ENCODE peak calls at places on chromosomes 11 and 22, in nine cellular contexts. One of them, this sample, is unnamed.
A peak's percentile ranks its signal among the peaks of the same experiment; 100 is the strongest.

GRCh38 chr11:69344570-69345145 is 50.7 kb downstream of the MYEOV start:
- DNase-seq in HepG2: no peak
- DNase-seq in pancreas: no peak
- DNase-seq in Karpas-422: no peak
- DNase-seq in naive thymus-derived CD4-positive, alpha-beta T cell: peak; percentile 12
- DNase-seq in psoas muscle: no peak
- DNase-seq in PC-3: no peak
- DNase-seq in small intestine: no peak
- DNase-seq in adrenal gland: no peak
- DNase-seq in this sample: no peak

GRCh38 chr11:18455686-18456372 is at the start of gene LDHAL6A:
- DNase-seq in small intestine: no peak
- DNase-seq in naive thymus-derived CD4-positive, alpha-beta T cell: no peak
- DNase-seq in Karpas-422: no peak
- DNase-seq in pancreas: no peak
- DNase-seq in adrenal gland: no peak
- DNase-seq in PC-3: no peak
- DNase-seq in HepG2: no peak
- DNase-seq in psoas muscle: no peak
- DNase-seq in this sample: no peak

GRCh38 chr11:76668362-76669155 is 2.0 kb downstream of the LRRC32 start:
- DNase-seq in adrenal gland: peak; percentile 4
- DNase-seq in HepG2: no peak
- DNase-seq in naive thymus-derived CD4-positive, alpha-beta T cell: no peak
- DNase-seq in Karpas-422: no peak
- DNase-seq in small intestine: no peak
- DNase-seq in pancreas: no peak
- DNase-seq in PC-3: no peak
- DNase-seq in psoas muscle: peak; percentile 39
- DNase-seq in this sample: no peak

GRCh38 chr11:70124321-70125061 is 46.4 kb downstream of the ANO1 start:
- DNase-seq in pancreas: no peak
- DNase-seq in HepG2: no peak
- DNase-seq in Karpas-422: no peak
- DNase-seq in PC-3: no peak
- DNase-seq in psoas muscle: no peak
- DNase-seq in small intestine: no peak
- DNase-seq in adrenal gland: no peak
- DNase-seq in naive thymus-derived CD4-positive, alpha-beta T cell: no peak
- DNase-seq in this sample: no peak

GRCh38 chr11:107576497-107577086 is 11.1 kb upstream of the ALKBH8 start:
- DNase-seq in HepG2: peak; percentile 19
- DNase-seq in naive thymus-derived CD4-positive, alpha-beta T cell: no peak
- DNase-seq in pancreas: no peak
- DNase-seq in PC-3: peak; percentile 87
- DNase-seq in Karpas-422: peak; percentile 90
- DNase-seq in small intestine: peak; percentile 25
- DNase-seq in adrenal gland: peak; percentile 58
- DNase-seq in psoas muscle: peak; percentile 56
- DNase-seq in this sample: peak; percentile 54

GRCh38 chr22:46581580-46582244 is 38.5 kb upstream of the GRAMD4 start:
- DNase-seq in Karpas-422: no peak
- DNase-seq in pancreas: no peak
- DNase-seq in naive thymus-derived CD4-positive, alpha-beta T cell: no peak
- DNase-seq in PC-3: no peak
- DNase-seq in adrenal gland: peak; percentile 10
- DNase-seq in small intestine: peak; percentile 44
- DNase-seq in HepG2: no peak
- DNase-seq in psoas muscle: peak; percentile 75
- DNase-seq in this sample: no peak

GRCh38 chr11:96306933-96307747 is 35.9 kb downstream of the MAML2 start:
- DNase-seq in PC-3: peak; percentile 100
- DNase-seq in HepG2: peak; percentile 81
- DNase-seq in naive thymus-derived CD4-positive, alpha-beta T cell: no peak
- DNase-seq in small intestine: peak; percentile 98
- DNase-seq in psoas muscle: peak; percentile 59
- DNase-seq in adrenal gland: peak; percentile 93
- DNase-seq in Karpas-422: no peak
- DNase-seq in pancreas: peak; percentile 82
- DNase-seq in this sample: peak; percentile 39

GRCh38 chr11:96309001-96309642 is 33.9 kb downstream of the MAML2 start:
- DNase-seq in PC-3: peak; percentile 65
- DNase-seq in Karpas-422: no peak
- DNase-seq in psoas muscle: no peak
- DNase-seq in adrenal gland: no peak
- DNase-seq in pancreas: no peak
- DNase-seq in naive thymus-derived CD4-positive, alpha-beta T cell: no peak
- DNase-seq in small intestine: no peak
- DNase-seq in HepG2: no peak
- DNase-seq in this sample: no peak

GRCh38 chr11:32586576-32587190 is 3.1 kb downstream of the EIF3M start:
- DNase-seq in HepG2: peak; percentile 46
- DNase-seq in adrenal gland: no peak
- DNase-seq in pancreas: no peak
- DNase-seq in naive thymus-derived CD4-positive, alpha-beta T cell: no peak
- DNase-seq in Karpas-422: peak; percentile 67
- DNase-seq in small intestine: no peak
- DNase-seq in PC-3: peak; percentile 55
- DNase-seq in psoas muscle: no peak
- DNase-seq in this sample: no peak

GRCh38 chr11:104043137-104043536 is 6.7 kb downstream of the DDI1 start:
- DNase-seq in small intestine: peak; percentile 7
- DNase-seq in pancreas: no peak
- DNase-seq in PC-3: no peak
- DNase-seq in HepG2: no peak
- DNase-seq in Karpas-422: no peak
- DNase-seq in psoas muscle: no peak
- DNase-seq in adrenal gland: no peak
- DNase-seq in naive thymus-derived CD4-positive, alpha-beta T cell: no peak
- DNase-seq in this sample: no peak

GRCh38 chr11:14537134-14537599 is 17.0 kb upstream of the PSMA1 start:
- DNase-seq in naive thymus-derived CD4-positive, alpha-beta T cell: no peak
- DNase-seq in HepG2: peak; percentile 20
- DNase-seq in pancreas: no peak
- DNase-seq in PC-3: peak; percentile 55
- DNase-seq in adrenal gland: no peak
- DNase-seq in Karpas-422: peak; percentile 57
- DNase-seq in psoas muscle: no peak
- DNase-seq in small intestine: peak; percentile 45
- DNase-seq in this sample: peak; percentile 4

GRCh38 chr22:46339956-46340355 is 4.4 kb downstream of the TRMU start:
- DNase-seq in pancreas: no peak
- DNase-seq in small intestine: no peak
- DNase-seq in naive thymus-derived CD4-positive, alpha-beta T cell: no peak
- DNase-seq in PC-3: no peak
- DNase-seq in HepG2: no peak
- DNase-seq in psoas muscle: peak; percentile 17
- DNase-seq in adrenal gland: no peak
- DNase-seq in Karpas-422: no peak
- DNase-seq in this sample: no peak

GRCh38 chr22:27670701-27671412 is 130.7 kb downstream of the MN1 start:
- DNase-seq in PC-3: peak; percentile 32
- DNase-seq in Karpas-422: no peak
- DNase-seq in HepG2: peak; percentile 96
- DNase-seq in psoas muscle: peak; percentile 70
- DNase-seq in adrenal gland: peak; percentile 78
- DNase-seq in small intestine: peak; percentile 16
- DNase-seq in naive thymus-derived CD4-positive, alpha-beta T cell: no peak
- DNase-seq in pancreas: peak; percentile 72
- DNase-seq in this sample: no peak
- H3K27ac ChIP-seq in PC-3: peak overlapping the region; percentile 63
- H3K27ac ChIP-seq in Karpas-422: no peak overlapping the region
- H3K27ac ChIP-seq in HepG2: peak overlapping the region; percentile 92
- H3K27ac ChIP-seq in psoas muscle: peak overlapping the region; percentile 88
- H3K27ac ChIP-seq in adrenal gland: peak overlapping the region; percentile 73
- H3K27ac ChIP-seq in small intestine: no peak overlapping the region
- H3K27ac ChIP-seq in naive thymus-derived CD4-positive, alpha-beta T cell: no peak overlapping the region
- H3K27ac ChIP-seq in pancreas: peak overlapping the region; percentile 75
- H3K27ac ChIP-seq in this sample: peak overlapping the region; percentile 72

DNA sequence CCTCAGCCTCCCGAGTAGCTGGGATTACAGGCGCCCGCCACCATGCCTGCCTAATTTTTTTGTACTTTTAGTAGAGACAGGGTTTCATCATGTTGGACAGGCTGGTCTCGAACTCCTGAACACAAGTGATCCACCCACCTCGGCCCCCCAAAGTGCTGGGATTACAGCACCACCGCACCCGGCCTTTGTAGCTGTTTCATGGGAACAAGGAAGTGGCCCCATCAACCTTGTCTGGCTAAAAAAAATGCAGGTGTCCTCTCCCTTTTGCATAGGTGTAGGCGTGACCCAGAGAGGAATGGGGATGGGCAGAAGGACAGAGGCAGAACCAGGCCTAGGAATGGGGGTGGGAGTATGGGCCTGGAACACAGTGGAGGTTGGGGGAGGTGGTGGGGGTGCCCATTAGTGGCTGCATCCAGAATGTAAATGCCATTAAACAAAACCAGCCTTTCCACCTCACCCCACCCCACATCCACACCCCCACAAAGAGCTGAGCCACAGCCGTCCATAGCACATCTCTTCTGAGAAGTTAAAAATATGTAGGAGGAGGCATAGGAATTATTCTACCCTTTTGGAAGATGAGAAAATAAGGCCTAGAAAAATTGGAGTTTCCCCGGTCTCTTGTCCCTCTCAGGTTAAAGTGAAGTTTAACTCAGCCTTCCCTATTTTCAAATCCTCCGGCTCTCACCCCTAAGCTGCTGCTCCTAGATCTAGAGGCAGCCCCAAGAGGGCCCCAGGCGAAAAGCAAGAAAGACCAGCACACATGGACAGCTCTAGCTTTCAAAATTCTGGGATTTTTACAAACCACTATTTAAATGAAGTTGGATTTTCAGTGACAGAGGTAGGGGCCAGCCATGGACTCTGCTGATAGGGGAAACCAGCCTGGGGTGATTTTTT is 22.7 kb upstream of the SCGB1A1 start:
- DNase-seq in small intestine: no peak
- DNase-seq in naive thymus-derived CD4-positive, alpha-beta T cell: no peak
- DNase-seq in HepG2: no peak
- DNase-seq in pancreas: no peak
- DNase-seq in PC-3: no peak
- DNase-seq in psoas muscle: no peak
- DNase-seq in Karpas-422: no peak
- DNase-seq in adrenal gland: no peak
- DNase-seq in this sample: no peak
- H3K4me3 ChIP-seq in small intestine: no peak overlapping the region
- H3K4me3 ChIP-seq in naive thymus-derived CD4-positive, alpha-beta T cell: no peak overlapping the region
- H3K4me3 ChIP-seq in HepG2: no peak overlapping the region
- H3K4me3 ChIP-seq in pancreas: no peak overlapping the region
- H3K4me3 ChIP-seq in PC-3: no peak overlapping the region
- H3K4me3 ChIP-seq in psoas muscle: no peak overlapping the region
- H3K4me3 ChIP-seq in Karpas-422: no peak overlapping the region
- H3K4me3 ChIP-seq in adrenal gland: no peak overlapping the region
- H3K4me3 ChIP-seq in this sample: no peak overlapping the region

GRCh38 chr11:11841605-11842425 is at the start of gene USP47:
- DNase-seq in adrenal gland: peak; percentile 92
- DNase-seq in naive thymus-derived CD4-positive, alpha-beta T cell: peak; percentile 95
- DNase-seq in HepG2: peak; percentile 74
- DNase-seq in PC-3: peak; percentile 79
- DNase-seq in pancreas: peak; percentile 90
- DNase-seq in small intestine: peak; percentile 86
- DNase-seq in psoas muscle: peak; percentile 96
- DNase-seq in Karpas-422: peak; percentile 94
- DNase-seq in this sample: peak; percentile 94
- H3K27me3 ChIP-seq in adrenal gland: no peaks in the 10 kb centered on the region
- H3K27me3 ChIP-seq in naive thymus-derived CD4-positive, alpha-beta T cell: no peaks in the 10 kb centered on the region
- H3K27me3 ChIP-seq in HepG2: no peaks in the 10 kb centered on the region
- H3K27me3 ChIP-seq in PC-3: no peaks in the 10 kb centered on the region
- H3K27me3 ChIP-seq in pancreas: no peaks in the 10 kb centered on the region
- H3K27me3 ChIP-seq in small intestine: no peaks in the 10 kb centered on the region
- H3K27me3 ChIP-seq in psoas muscle: no peaks in the 10 kb centered on the region
- H3K27me3 ChIP-seq in Karpas-422: no peaks in the 10 kb centered on the region
- H3K27me3 ChIP-seq in this sample: no peaks in the 10 kb centered on the region

GRCh38 chr22:49961601-49962011 is 1.0 kb downstream of the PIM3 start:
- DNase-seq in pancreas: peak; percentile 33
- DNase-seq in adrenal gland: no peak
- DNase-seq in psoas muscle: peak; percentile 64
- DNase-seq in naive thymus-derived CD4-positive, alpha-beta T cell: no peak
- DNase-seq in HepG2: no peak
- DNase-seq in PC-3: no peak
- DNase-seq in small intestine: no peak
- DNase-seq in Karpas-422: no peak
- DNase-seq in this sample: no peak

GRCh38 chr22:49963647-49964026 is 3.1 kb downstream of the PIM3 start:
- DNase-seq in Karpas-422: no peak
- DNase-seq in psoas muscle: peak; percentile 56
- DNase-seq in naive thymus-derived CD4-positive, alpha-beta T cell: no peak
- DNase-seq in pancreas: peak; percentile 41
- DNase-seq in PC-3: no peak
- DNase-seq in small intestine: no peak
- DNase-seq in HepG2: no peak
- DNase-seq in adrenal gland: peak; percentile 39
- DNase-seq in this sample: peak; percentile 57

GRCh38 chr22:49962751-49963646 is 2.4 kb downstream of the PIM3 start:
- DNase-seq in Karpas-422: no peak
- DNase-seq in small intestine: no peak
- DNase-seq in pancreas: peak; percentile 50
- DNase-seq in adrenal gland: peak; percentile 51
- DNase-seq in naive thymus-derived CD4-positive, alpha-beta T cell: peak; percentile 30
- DNase-seq in HepG2: no peak
- DNase-seq in PC-3: no peak
- DNase-seq in psoas muscle: peak; percentile 74
- DNase-seq in this sample: peak; percentile 53

GRCh38 chr22:49960967-49961600 is 512 bp downstream of the PIM3 start:
- DNase-seq in naive thymus-derived CD4-positive, alpha-beta T cell: peak; percentile 64
- DNase-seq in adrenal gland: peak; percentile 61
- DNase-seq in psoas muscle: peak; percentile 76
- DNase-seq in pancreas: peak; percentile 53
- DNase-seq in PC-3: peak; percentile 47
- DNase-seq in HepG2: no peak
- DNase-seq in small intestine: no peak
- DNase-seq in Karpas-422: peak; percentile 75
- DNase-seq in this sample: no peak

DNA sequence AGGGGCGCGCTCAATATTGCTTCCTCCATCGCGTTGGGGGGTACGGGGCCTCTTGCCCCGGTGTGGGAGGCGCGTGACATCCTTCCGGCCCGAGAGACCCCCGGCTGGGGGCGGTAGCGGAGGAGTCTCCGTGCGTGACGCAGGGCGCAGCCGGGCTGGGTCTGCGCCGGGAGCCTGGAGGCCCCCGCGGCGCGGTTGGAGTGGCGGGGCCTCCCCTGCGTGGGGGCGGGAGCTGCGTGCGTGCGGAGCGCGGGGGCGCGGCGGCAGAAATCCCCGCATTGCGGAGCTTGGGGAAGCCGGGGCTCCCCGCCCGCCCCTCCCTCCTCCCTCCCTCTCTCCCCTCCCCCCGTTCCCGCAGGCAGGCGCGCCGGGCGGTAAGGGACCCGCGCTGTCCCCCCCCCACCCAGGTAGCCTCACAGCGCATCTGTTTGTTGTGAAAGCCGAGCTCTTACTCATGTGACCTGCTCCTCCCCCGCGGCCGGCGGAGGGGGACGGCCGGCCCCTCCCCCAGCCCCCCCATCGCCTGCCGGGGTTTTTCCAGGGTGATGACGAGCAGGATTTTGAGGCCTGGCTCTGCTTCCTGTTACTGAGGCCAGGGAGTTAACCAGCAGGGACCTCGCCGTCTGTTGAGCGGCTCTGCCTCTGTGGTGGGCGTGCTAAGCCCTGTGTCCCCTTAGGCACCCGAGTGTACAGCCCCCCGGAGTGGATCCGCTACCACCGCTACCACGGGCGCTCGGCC is 1.6 kb downstream of the PIM3 start:
- DNase-seq in HepG2: peak; percentile 87
- DNase-seq in Karpas-422: peak; percentile 56
- DNase-seq in small intestine: peak; percentile 67
- DNase-seq in psoas muscle: peak; percentile 96
- DNase-seq in adrenal gland: peak; percentile 95
- DNase-seq in pancreas: peak; percentile 90
- DNase-seq in naive thymus-derived CD4-positive, alpha-beta T cell: peak; percentile 88
- DNase-seq in PC-3: peak; percentile 83
- DNase-seq in this sample: peak; percentile 84
- H3K27ac ChIP-seq in HepG2: peak overlapping the region; percentile 72
- H3K27ac ChIP-seq in Karpas-422: no peak overlapping the region
- H3K27ac ChIP-seq in small intestine: peak overlapping the region; percentile 96
- H3K27ac ChIP-seq in psoas muscle: peak overlapping the region; percentile 97
- H3K27ac ChIP-seq in adrenal gland: peak overlapping the region; percentile 96
- H3K27ac ChIP-seq in pancreas: peak overlapping the region; percentile 67
- H3K27ac ChIP-seq in naive thymus-derived CD4-positive, alpha-beta T cell: peak overlapping the region; percentile 90
- H3K27ac ChIP-seq in PC-3: peak overlapping the region; percentile 59
- H3K27ac ChIP-seq in this sample: peak overlapping the region; percentile 79